ENCODE peak calls at places on chromosomes 16 and 17, in eight cellular contexts. O is activated gamma-delta T cell treated with Interleukin-2 at 50 U/mL for 16 hours; G is CD4-positive, alpha-beta T cell; Q is HEK293T; Z is A673; J is cardiac muscle cell; F is astrocyte of the spinal cord; T is lower leg skin. D is an unnamed sample.

GRCh38 chr17:9022553-9023388 is 1.5 kb downstream of the NTN1 start:
- DNase-seq in J (peak; percentile 18), T (no peak), O (no peak), Q (no peak), Z (no peak), G (no peak), F (peak; percentile 12), D (no peak)

GRCh38 chr16:4574919-4575705 is 19.0 kb downstream of the C16orf96 start:
- DNase-seq in O (no peak), Z (no peak), G (no peak), F (no peak), T (no peak), Q (no peak), J (no peak), D (no peak)

GRCh38 chr17:68085751-68086445 is 50.4 kb downstream of the KPNA2 start:
- DNase-seq in Z (no peak), J (no peak), O (peak; percentile 9), F (no peak), T (no peak), Q (no peak), G (no peak), D (no peak)

GRCh38 chr16:58658796-58659211 is 25.8 kb downstream of the SLC38A7 start:
- DNase-seq in F (no peak), J (peak; percentile 8), G (no peak), Q (no peak), Z (no peak), O (no peak), T (no peak), D (no peak)

GRCh38 chr17:63774141-63774981 is at the start of gene DDX42:
- DNase-seq in Q (peak; percentile 46), O (no peak), T (peak; percentile 29), F (peak; percentile 70), G (peak; percentile 87), J (peak; percentile 70), Z (peak; percentile 73), D (peak; percentile 92)

GRCh38 chr17:47225436-47225858 is 16.3 kb downstream of the MYL4 start:
- DNase-seq in J (peak; percentile 93), F (peak; percentile 92), O (no peak), T (peak; percentile 85), Q (no peak), Z (peak; percentile 59), G (no peak), D (no peak)

GRCh38 chr16:12927591-12927990 is 26.2 kb downstream of the SHISA9 start:
- DNase-seq in F (no peak), G (no peak), Q (no peak), O (no peak), J (no peak), Z (no peak), T (no peak), D (no peak)

GRCh38 chr17:74457146-74457819 is 9.2 kb upstream of the CD300A start:
- DNase-seq in O (peak; percentile 72), Q (peak; percentile 83), F (peak; percentile 42), T (peak; percentile 69), G (peak; percentile 45), J (peak; percentile 82), Z (peak; percentile 81), D (no peak)

GRCh38 chr17:73414171-73414955 is 102.6 kb upstream of the CDC42EP4 start:
- DNase-seq in Q (no peak), O (no peak), T (no peak), G (no peak), J (no peak), Z (no peak), F (no peak), D (no peak)

GRCh38 chr17:45046536-45047125 is 4.8 kb downstream of the DCAKD start:
- DNase-seq in J (no peak), G (no peak), F (no peak), Z (no peak), T (no peak), O (no peak), Q (no peak), D (no peak)

GRCh38 chr17:83176272-83176955 is 97.0 kb downstream of the METRNL start:
- DNase-seq in G (no peak), Z (no peak), O (no peak), Q (no peak), J (no peak), T (no peak), F (no peak), D (no peak)

GRCh38 chr16:75491876-75492275 is 3.4 kb downstream of the CHST6 start:
- DNase-seq in Z (peak; percentile 91), F (no peak), Q (peak; percentile 52), T (no peak), O (no peak), J (no peak), G (no peak), D (no peak)

GRCh38 chr17:82029391-82029790 is 2.1 kb upstream of the RAC3 start:
- DNase-seq in F (no peak), Q (no peak), G (no peak), O (no peak), T (no peak), Z (no peak), J (no peak), D (no peak)

GRCh38 chr16:5604770-5605169 is 507.2 kb upstream of the EEF2KMT start:
- DNase-seq in Z (peak; percentile 80), T (no peak), O (no peak), J (no peak), F (no peak), Q (peak; percentile 35), G (no peak), D (no peak)

GRCh38 chr17:74332763-74333220 is 6.8 kb downstream of the KIF19 start:
- DNase-seq in T (no peak), Q (no peak), F (no peak), O (no peak), G (no peak), J (no peak), Z (no peak), D (no peak)

GRCh38 chr16:27333549-27333948 is 19.8 kb downstream of the IL4R start:
- DNase-seq in J (no peak), T (no peak), Q (no peak), Z (no peak), F (no peak), G (no peak), O (no peak), D (no peak)

GRCh38 chr16:81185416-81185815 is 53.1 kb upstream of the BCO1 start:
- DNase-seq in O (no peak), T (no peak), J (no peak), Z (no peak), G (no peak), Q (no peak), F (no peak), D (no peak)

GRCh38 chr16:87844809-87845208 is 24.5 kb downstream of the SLC7A5 start:
- DNase-seq in J (no peak), F (no peak), Z (no peak), Q (no peak), G (no peak), T (no peak), O (no peak), D (no peak)

GRCh38 chr16:23975293-23975692 is 139.5 kb downstream of the PRKCB start:
- DNase-seq in Z (no peak), G (no peak), J (no peak), F (no peak), T (no peak), O (no peak), Q (no peak), D (no peak)

GRCh38 chr17:30717290-30718098 is 107.0 kb downstream of the CRLF3 start:
- DNase-seq in J (no peak), G (no peak), Q (no peak), O (no peak), T (no peak), F (no peak), Z (no peak), D (no peak)

GRCh38 chr17:5793899-5794298 is 209.6 kb upstream of the NLRP1 start:
- DNase-seq in T (no peak), F (peak; percentile 11), J (no peak), Q (no peak), O (no peak), G (no peak), Z (no peak), D (no peak)

GRCh38 chr16:23504453-23505179 is 5.7 kb downstream of the GGA2 start:
- DNase-seq in J (peak; percentile 88), T (peak; percentile 65), G (peak; percentile 51), O (peak; percentile 65), Z (peak; percentile 74), F (peak; percentile 96), Q (peak; percentile 20), D (peak; percentile 92)

GRCh38 chr17:72404872-72405271 is 284.1 kb downstream of the SOX9 start:
- DNase-seq in O (no peak), F (peak; percentile 62), G (no peak), Q (no peak), Z (peak; percentile 76), T (no peak), J (peak; percentile 56), D (no peak)

GRCh38 chr17:39208893-39209292 is 8.8 kb downstream of the RPL19 start:
- DNase-seq in T (peak; percentile 42), O (no peak), Z (peak; percentile 65), J (no peak), F (no peak), G (no peak), Q (no peak), D (no peak)

GRCh38 chr16:49460786-49461470 is 87.3 kb downstream of the C16orf78 start:
- DNase-seq in F (no peak), T (no peak), G (no peak), Z (no peak), Q (no peak), J (no peak), O (no peak), D (peak; percentile 72)

GRCh38 chr17:79808763-79809529 is 12.1 kb upstream of the CBX8 start:
- DNase-seq in G (no peak), Z (no peak), F (no peak), O (no peak), T (peak; percentile 18), Q (no peak), J (peak; percentile 60), D (no peak)

GRCh38 chr16:12899529-12900168 is 1.7 kb upstream of the SHISA9 start:
- DNase-seq in T (no peak), O (no peak), Z (no peak), F (no peak), G (no peak), J (no peak), Q (no peak), D (no peak)

GRCh38 chr16:87834668-87835473 is 34.4 kb downstream of the SLC7A5 start:
- DNase-seq in T (no peak), G (no peak), F (peak; percentile 31), J (peak; percentile 43), O (no peak), Z (peak; percentile 82), Q (no peak), D (no peak)

GRCh38 chr16:80669673-80670072 is 128.9 kb downstream of the DYNLRB2 start:
- DNase-seq in T (no peak), Z (no peak), O (no peak), Q (no peak), J (no peak), F (no peak), G (no peak), D (no peak)

GRCh38 chr16:66274335-66275110 is 92.0 kb upstream of the CDH5 start:
- DNase-seq in O (no peak), G (no peak), T (no peak), Q (no peak), Z (peak; percentile 72), J (peak; percentile 71), F (peak; percentile 30), D (no peak)